ENCODE peak calls at places on chromosome 1, in seven cellular contexts. U, A, R, C, W, Y and O are unnamed samples. For H3K4me1 and H3K9me3, the result is how much of the 10 kb centered on the place peaks cover.

GRCh38 chr1:183719976-183720497 is 66.9 kb upstream of the APOBEC4 start:
- DNase-seq in U (no peak), A (no peak), R (no peak), C (no peak), W (no peak), Y (no peak), O (no peak)

GRCh38 chr1:201149400-201149799 is 4.9 kb downstream of the TMEM9 start:
- DNase-seq in U (no peak), A (no peak), R (peak), C (no peak), W (no peak), Y (no peak), O (peak)

GRCh38 chr1:244628719-244629299 is 24.1 kb upstream of the DESI2 start:
- DNase-seq in U (no peak), A (no peak), R (peak), C (no peak), W (no peak), Y (no peak), O (no peak)

GRCh38 chr1:23567996-23568607 is 8.8 kb upstream of the ID3 start:
- DNase-seq in U (peak), A (no peak), R (no peak), C (no peak), W (no peak), Y (no peak), O (peak)

GRCh38 chr1:218460367-218460766 is 115.2 kb downstream of the TGFB2 start:
- DNase-seq in U (no peak), A (no peak), R (no peak), C (peak), W (no peak), Y (no peak), O (no peak)

GRCh38 chr1:197441990-197442389 is 173.9 kb downstream of the CRB1 start:
- DNase-seq in U (no peak), A (no peak), R (no peak), C (no peak), W (no peak), Y (no peak), O (no peak)

GRCh38 chr1:145956776-145957442 is 908 bp downstream of the LIX1L start:
- DNase-seq in U (no peak), A (no peak), R (no peak), C (no peak), W (no peak), Y (no peak), O (no peak)

GRCh38 chr1:206608108-206608698 is 4.1 kb downstream of the EIF2D start:
- DNase-seq in U (peak), A (peak), R (peak), C (no peak), W (peak), Y (peak), O (peak)

GRCh38 chr1:29122662-29122986 is 1.1 kb downstream of the TMEM200B start:
- DNase-seq in U (peak), A (peak), R (no peak), C (peak), W (no peak), Y (no peak), O (no peak)

GRCh38 chr1:248618878-248619277 is 16.0 kb downstream of the OR2T11 start:
- DNase-seq in U (peak), A (peak), R (peak), C (peak), W (no peak), Y (peak), O (peak)

GRCh38 chr1:41483960-41484844 is at the start of gene EDN2:
- DNase-seq in U (peak), A (peak), R (peak), C (peak), W (no peak), Y (no peak), O (peak)

GRCh38 chr1:98172578-98172977 is 251.7 kb upstream of the DPYD start:
- DNase-seq in U (no peak), A (no peak), R (no peak), C (no peak), W (no peak), Y (no peak), O (no peak)

GRCh38 chr1:58619286-58620054 is 42.4 kb upstream of the TACSTD2 start:
- DNase-seq in U (no peak), A (peak), R (no peak), C (no peak), W (no peak), Y (no peak), O (no peak)

GRCh38 chr1:88433556-88433955 is 250.5 kb upstream of the PKN2 start:
- DNase-seq in U (no peak), A (no peak), R (no peak), C (no peak), W (no peak), Y (no peak), O (no peak)

GRCh38 chr1:25123551-25123950 is 108.8 kb downstream of the SYF2 start:
- DNase-seq in U (no peak), A (no peak), R (no peak), C (no peak), W (no peak), Y (no peak), O (no peak)

GRCh38 chr1:216929870-216930582 is 206.8 kb upstream of the ESRRG start:
- DNase-seq in U (no peak), A (no peak), R (no peak), C (no peak), W (no peak), Y (no peak), O (no peak)

DNA sequence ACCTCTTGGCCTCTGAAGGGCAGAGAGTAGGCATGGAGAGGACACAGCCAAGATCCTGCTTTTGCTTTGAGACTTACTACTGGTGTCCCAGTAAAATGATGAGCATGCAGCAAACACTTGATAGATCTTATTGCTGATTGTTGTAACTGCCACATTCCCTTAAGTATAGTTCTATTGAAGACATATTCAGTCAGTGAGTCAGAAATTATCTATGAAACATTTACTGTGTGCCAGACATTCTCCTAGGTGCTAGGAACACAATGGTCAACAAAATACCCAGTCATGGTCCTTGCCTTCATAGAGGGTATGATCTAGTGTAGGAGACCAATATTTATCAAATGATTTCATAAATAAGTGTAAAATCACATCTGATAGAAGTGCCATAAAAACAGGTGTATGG is 13.6 kb downstream of the STYXL2 start:
- DNase-seq in U (no peak), A (no peak), R (no peak), C (no peak), W (no peak), Y (no peak), O (no peak)
- H3K4me1 ChIP-seq in U (under half), A (under half), R (under half), C (under half), W (under half), Y (under half), O (under half)

GRCh38 chr1:18902523-18903312 is at the start of gene ALDH4A1:
- DNase-seq in U (peak), A (peak), R (peak), C (peak), W (peak), Y (peak), O (peak)

GRCh38 chr1:18907914-18908845 is 5.8 kb upstream of the ALDH4A1 start:
- DNase-seq in U (no peak), A (no peak), R (no peak), C (no peak), W (no peak), Y (no peak), O (no peak)

GRCh38 chr1:18903313-18903671 is 937 bp upstream of the ALDH4A1 start:
- DNase-seq in U (no peak), A (no peak), R (no peak), C (no peak), W (no peak), Y (no peak), O (no peak)

GRCh38 chr1:18908911-18909771 is 6.8 kb upstream of the ALDH4A1 start:
- DNase-seq in U (no peak), A (no peak), R (no peak), C (no peak), W (no peak), Y (no peak), O (peak)

DNA sequence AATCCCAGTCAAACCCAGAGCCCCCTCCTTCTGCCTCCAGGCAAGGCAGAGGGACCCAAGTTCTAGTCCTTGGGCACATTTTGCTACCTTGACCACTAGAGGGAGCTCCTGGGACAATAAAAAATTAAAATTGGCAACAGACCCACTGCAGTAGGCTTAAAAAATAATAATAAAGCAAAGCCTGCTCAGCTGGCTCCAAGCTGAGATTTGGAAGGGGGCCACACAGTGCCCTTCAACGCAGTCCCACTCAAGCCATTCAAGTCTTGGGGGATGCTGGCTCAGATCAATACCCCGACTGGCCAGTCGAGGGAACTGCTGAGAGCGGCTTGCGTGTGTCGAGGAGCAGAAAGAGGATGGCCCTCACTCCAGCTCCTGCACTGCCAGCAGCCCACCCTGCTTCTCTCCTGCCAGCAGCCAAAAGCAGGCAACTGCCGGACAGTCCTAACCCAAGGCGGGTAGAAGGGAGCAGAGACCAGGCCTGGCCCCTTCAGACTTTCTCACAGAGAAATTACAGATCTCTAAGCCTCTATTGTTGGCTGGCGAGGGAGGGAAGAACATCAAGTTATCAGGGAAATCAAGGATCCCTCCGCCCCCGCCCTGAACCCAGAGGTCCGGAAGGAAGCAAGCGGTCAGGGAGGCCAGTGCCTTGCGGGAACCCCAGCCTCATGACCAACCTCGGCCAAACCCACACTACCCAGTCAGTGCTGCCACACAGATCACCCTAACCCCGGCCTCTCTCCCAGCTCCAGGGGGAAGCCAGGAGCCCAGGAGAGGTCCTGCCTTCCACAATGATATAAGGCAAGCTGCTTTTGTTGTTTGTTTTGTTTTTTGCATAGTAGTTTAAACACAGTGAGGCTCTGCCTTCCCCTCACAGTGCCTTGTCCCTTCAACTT is 4.9 kb upstream of the ALDH4A1 start:
- DNase-seq in U (peak), A (peak), R (peak), C (no peak), W (peak), Y (peak), O (peak)
- H3K4me3 ChIP-seq in U (no peak), A (no peak), R (no peak), C (no peak), W (no peak), Y (no peak), O (no peak)

GRCh38 chr1:247156787-247157232 is 15.0 kb downstream of the ZNF124 start:
- DNase-seq in U (no peak), A (no peak), R (no peak), C (no peak), W (no peak), Y (no peak), O (no peak)
- H3K9me3 ChIP-seq in U (half or more), A (half or more), R (under half), C (half or more), W (half or more), Y (half or more), O (under half)

DNA sequence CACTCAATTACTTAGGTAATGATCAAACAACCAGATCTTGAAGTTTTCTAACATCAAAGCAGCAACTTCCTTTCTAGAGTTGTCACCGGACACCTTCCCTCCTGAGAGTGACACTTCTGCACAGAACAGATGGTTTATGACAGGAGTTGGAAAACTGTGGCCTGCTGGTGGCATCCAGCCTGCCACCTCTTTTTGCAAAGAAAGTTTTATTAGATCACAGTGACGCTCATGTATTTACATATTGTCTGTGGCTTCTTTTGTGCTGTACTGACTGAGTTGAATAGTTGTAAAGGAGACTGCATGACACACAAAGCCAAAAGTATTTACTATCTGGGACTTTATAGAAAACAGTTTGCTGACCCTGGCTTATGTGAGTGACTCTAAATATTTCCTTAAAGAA is 28.3 kb downstream of the DDR2 start:
- DNase-seq in U (no peak), A (no peak), R (no peak), C (no peak), W (no peak), Y (no peak), O (no peak)
- H3K4me1 ChIP-seq in U (under half), A (under half), R (under half), C (under half), W (under half), Y (under half), O (under half)

DNA sequence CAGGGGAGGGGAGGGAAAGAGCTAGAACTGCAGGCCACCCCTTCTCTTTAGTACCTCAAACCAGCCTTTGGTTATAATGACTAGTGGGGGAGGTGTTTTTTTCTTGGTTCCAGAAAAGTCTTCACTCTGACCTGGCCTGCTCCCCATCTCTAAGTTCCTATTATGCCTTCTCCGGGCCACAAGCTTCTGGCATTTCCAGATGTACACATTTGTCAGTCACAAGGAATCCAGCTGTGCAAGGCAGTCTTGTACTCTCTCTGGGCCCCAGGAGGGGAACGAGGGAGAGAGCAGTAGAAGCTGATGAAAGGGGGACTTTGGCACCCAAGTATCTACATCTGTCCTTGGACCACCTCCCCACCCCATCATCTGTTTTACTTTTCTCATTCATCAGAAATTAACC is 2.7 kb upstream of the FALEC start:
- DNase-seq in U (no peak), A (no peak), R (no peak), C (no peak), W (no peak), Y (no peak), O (no peak)
- H3K4me3 ChIP-seq in U (no peak), A (no peak), R (no peak), C (no peak), W (no peak), Y (no peak), O (no peak)